ENCODE peak calls at places on chromosomes 6 and 20, in nine cellular contexts. X is ascending aorta, Q is neural progenitor cell, C is astrocyte, I is mammary epithelial cell, U is body of pancreas, B is ovary, Z is left ventricle myocardium inferior, S is dorsolateral prefrontal cortex. W is an unnamed sample.
A peak's percentile ranks its signal among the peaks of the same experiment; 100 is the strongest.

GRCh38 chr6:155177369-155177961 is 86.3 kb upstream of the CLDN20 start:
- DNase-seq in B (no peak), I (peak; percentile 47), C (peak; percentile 36), S (no peak), X (no peak), Q (peak; percentile 77), Z (no peak), U (peak; percentile 26), W (no peak)

GRCh38 chr6:119096683-119097310 is 18.3 kb upstream of the FAM184A start:
- DNase-seq in X (no peak), C (peak; percentile 34), S (peak; percentile 45), U (peak; percentile 61), Q (no peak), Z (peak; percentile 83), I (peak; percentile 92), B (peak; percentile 91), W (peak; percentile 83)

GRCh38 chr6:88922775-88923548 is 40.5 kb downstream of the RNGTT start:
- DNase-seq in C (peak; percentile 12), Z (no peak), B (no peak), U (no peak), I (peak; percentile 23), X (no peak), Q (no peak), S (no peak), W (no peak)

GRCh38 chr6:41914869-41915268 is 6.1 kb downstream of the MED20 start:
- DNase-seq in B (no peak), X (no peak), C (no peak), U (no peak), Z (no peak), I (no peak), S (no peak), Q (no peak), W (no peak)

GRCh38 chr6:82385102-82385501 is 21.5 kb downstream of the TPBG start:
- DNase-seq in C (no peak), S (no peak), B (no peak), Z (no peak), U (no peak), X (no peak), Q (peak; percentile 34), I (no peak), W (no peak)

GRCh38 chr6:93829009-93829408 is 409.6 kb upstream of the EPHA7 start:
- DNase-seq in U (no peak), Z (no peak), I (no peak), B (no peak), Q (no peak), C (no peak), S (no peak), X (no peak), W (no peak)

GRCh38 chr6:27250955-27251671 is 3.6 kb downstream of the PRSS16 start:
- DNase-seq in Q (peak; percentile 97), S (peak; percentile 67), U (peak; percentile 97), Z (no peak), X (no peak), I (peak; percentile 88), C (no peak), B (peak; percentile 78), W (peak; percentile 74)

GRCh38 chr6:52016918-52017748 is 70.3 kb downstream of the PKHD1 start:
- DNase-seq in X (no peak), U (peak; percentile 32), Q (peak; percentile 24), B (no peak), S (no peak), Z (no peak), C (no peak), I (no peak), W (no peak)

GRCh38 chr20:62306440-62307187 is 3.8 kb downstream of the ADRM1 start:
- DNase-seq in S (no peak), Z (no peak), Q (no peak), X (no peak), U (no peak), C (no peak), I (no peak), B (no peak), W (no peak)

GRCh38 chr20:41352106-41352505 is 11.5 kb downstream of the LPIN3 start:
- DNase-seq in Q (peak; percentile 24), I (no peak), U (no peak), Z (no peak), C (no peak), B (no peak), X (no peak), S (no peak), W (no peak)

GRCh38 chr6:43274916-43275597 is 23.0 kb upstream of the SLC22A7 start:
- DNase-seq in U (peak; percentile 46), X (no peak), Q (peak; percentile 49), Z (no peak), I (no peak), B (peak; percentile 48), C (no peak), S (no peak), W (no peak)

GRCh38 chr6:106273087-106273486 is 52.5 kb downstream of the ATG5 start:
- DNase-seq in Z (no peak), C (no peak), Q (no peak), U (no peak), I (no peak), X (no peak), S (no peak), B (no peak), W (no peak)

GRCh38 chr6:26536571-26537159 is 1.5 kb upstream of the HMGN4 start:
- DNase-seq in B (no peak), U (peak; percentile 13), Z (no peak), X (no peak), S (no peak), C (peak; percentile 69), Q (peak; percentile 58), I (peak; percentile 26), W (no peak)

GRCh38 chr6:134105903-134106302 is 53.5 kb upstream of the SLC2A12 start:
- DNase-seq in X (no peak), Q (no peak), B (no peak), Z (no peak), C (no peak), S (no peak), I (no peak), U (no peak), W (no peak)

GRCh38 chr6:3744211-3744900 is 7.2 kb downstream of the PXDC1 start:
- DNase-seq in S (no peak), U (no peak), I (no peak), C (no peak), X (no peak), Z (no peak), B (peak; percentile 40), Q (no peak), W (peak; percentile 30)

GRCh38 chr20:63553933-63554290 is at the start of gene FNDC11:
- DNase-seq in B (no peak), Q (peak; percentile 87), C (no peak), U (no peak), I (no peak), Z (no peak), S (no peak), X (no peak), W (no peak)

GRCh38 chr6:56661298-56661697 is 18.6 kb upstream of the DST start:
- DNase-seq in U (no peak), B (no peak), Z (no peak), Q (peak; percentile 61), S (no peak), C (no peak), I (no peak), X (no peak), W (no peak)

DNA sequence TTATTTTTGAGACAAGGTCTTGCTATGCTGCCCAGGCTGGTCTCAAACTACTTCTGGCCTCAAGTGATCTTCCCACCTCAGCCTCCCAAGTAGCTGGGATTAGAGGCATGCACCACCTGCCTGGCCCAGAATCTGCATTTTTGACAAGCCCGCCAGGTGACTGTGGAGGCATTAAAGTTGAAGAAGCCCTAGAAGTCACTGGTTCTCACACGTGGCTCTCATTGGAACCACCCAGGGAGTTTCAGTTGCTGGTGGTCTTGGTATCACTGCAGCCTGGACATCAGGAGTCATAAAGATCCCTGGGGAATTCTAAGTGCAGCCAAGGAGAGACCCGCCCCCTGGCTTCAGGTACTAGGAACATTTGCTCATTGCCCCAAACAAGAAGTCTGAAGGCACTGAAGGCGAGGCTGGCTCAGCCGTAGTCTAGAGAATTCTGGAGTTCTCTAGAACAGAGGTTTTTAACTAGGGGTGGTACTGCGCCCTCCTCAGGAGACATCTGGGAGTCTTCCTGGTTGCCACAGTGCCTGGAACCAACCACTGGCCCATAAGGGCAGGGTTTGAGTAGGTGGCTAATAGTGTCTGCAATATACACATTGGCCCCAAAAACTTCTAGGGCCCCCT is 182.8 kb downstream of the ZMYND8 start:
- DNase-seq in Q (no peak), B (no peak), C (no peak), S (no peak), X (no peak), Z (no peak), U (no peak), I (no peak), W (no peak)
- H3K27ac ChIP-seq in Q (no peak overlapping the region), B (no peak overlapping the region), C (no peak overlapping the region), S (no peak overlapping the region), X (no peak overlapping the region), Z (no peak overlapping the region), U (no peak overlapping the region), I (no peak overlapping the region), W (no peak overlapping the region)

DNA sequence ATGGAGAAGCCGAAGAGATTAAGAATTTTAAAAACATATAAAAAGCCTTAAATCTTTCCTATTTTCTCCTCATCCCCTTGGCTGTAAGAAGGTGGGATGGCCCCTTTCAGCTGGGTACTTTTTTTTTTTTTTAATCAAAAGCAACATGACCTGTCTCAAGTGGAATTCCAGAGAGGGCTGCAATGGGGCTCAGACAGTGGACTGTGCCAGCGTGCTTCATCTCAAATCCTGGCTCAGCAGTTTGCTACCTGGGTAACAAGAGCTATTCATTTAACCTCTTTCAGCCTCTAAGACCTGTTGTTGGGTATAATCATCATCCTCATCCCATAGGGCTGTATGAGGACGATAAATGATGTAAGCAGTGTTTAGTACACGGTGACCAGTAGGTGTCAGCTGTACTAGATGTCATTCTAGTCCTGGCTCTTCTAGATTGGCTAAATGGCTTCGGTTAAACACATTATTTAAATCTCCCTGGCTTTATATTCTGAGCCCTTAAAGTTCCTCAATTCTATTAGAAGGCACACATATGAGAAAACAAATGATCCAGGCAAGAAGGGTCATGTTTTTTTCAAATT is 6.9 kb upstream of the PPP1R3G start:
- DNase-seq in I (no peak), Z (no peak), S (no peak), C (no peak), U (no peak), X (no peak), Q (no peak), B (no peak), W (no peak)
- H3K27me3 ChIP-seq in I (no peaks in the 10 kb centered on the region), Z (no peaks in the 10 kb centered on the region), S (no peaks in the 10 kb centered on the region), C (no peaks in the 10 kb centered on the region), U (no peaks in the 10 kb centered on the region), X (no peaks in the 10 kb centered on the region), Q (peaks cover 22% of the 10 kb centered on the region), B (no peaks in the 10 kb centered on the region), W (no peaks in the 10 kb centered on the region)

DNA sequence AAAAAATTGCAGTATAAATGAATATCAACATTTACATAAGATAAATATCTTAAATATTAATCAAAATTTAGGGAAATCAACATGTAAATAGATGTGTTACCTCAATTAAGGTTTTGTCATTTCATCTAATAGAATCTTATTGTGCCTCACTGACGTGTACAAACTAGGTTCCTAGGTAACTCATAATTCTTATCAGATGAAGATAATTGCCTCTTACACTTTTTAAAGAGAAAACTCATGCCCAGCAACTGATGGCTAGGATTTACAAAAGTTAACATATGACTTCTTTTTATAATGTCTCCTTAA is 49.6 kb downstream of the FRK start:
- DNase-seq in I (peak; percentile 30), B (no peak), X (no peak), C (no peak), Z (no peak), Q (no peak), S (no peak), U (no peak), W (no peak)
- TF ChIP-seq CTCF in I (no peak), B (no peak), X (no peak), C (no peak), Z (no peak), Q (no peak), S (peak; percentile 43), U (no peak), W (no peak)

GRCh38 chr20:57396212-57396611 is 5.0 kb downstream of the RBM38 start:
- DNase-seq in U (no peak), X (no peak), C (no peak), S (peak; percentile 39), B (peak; percentile 47), Q (no peak), I (no peak), Z (peak; percentile 13), W (no peak)
- H3K27ac ChIP-seq in U (no peak overlapping the region), X (peak overlapping the region; percentile 82), C (peak overlapping the region; percentile 38), S (peak overlapping the region; percentile 72), B (peak overlapping the region; percentile 6), Q (no peak overlapping the region), I (no peak overlapping the region), Z (peak overlapping the region; percentile 93), W (peak overlapping the region; percentile 62)